ENCODE peak calls at places on chromosome 1, in nine cellular contexts. One of them, this sample, is unnamed.

GRCh38 chr1:167670563-167670962 is 40.5 kb downstream of the RCSD1 start:
- DNase-seq in AG10803: no peak
- DNase-seq in tibial artery: no peak
- DNase-seq in coronary artery: no peak
- DNase-seq in neural crest cell: no peak
- DNase-seq in nephron progenitor cell: no peak
- DNase-seq in Calu3: no peak
- DNase-seq in hepatocyte: no peak
- DNase-seq in fibroblast of mammary gland: no peak
- DNase-seq in this sample: no peak

GRCh38 chr1:26733982-26734381 is 38.2 kb downstream of the ARID1A start:
- DNase-seq in AG10803: peak; percentile 96
- DNase-seq in tibial artery: no peak
- DNase-seq in coronary artery: no peak
- DNase-seq in neural crest cell: no peak
- DNase-seq in nephron progenitor cell: no peak
- DNase-seq in Calu3: no peak
- DNase-seq in hepatocyte: no peak
- DNase-seq in fibroblast of mammary gland: peak; percentile 93
- DNase-seq in this sample: peak; percentile 92

GRCh38 chr1:52157582-52157981 is 15.7 kb downstream of the ZFYVE9 start:
- DNase-seq in AG10803: peak; percentile 35
- DNase-seq in tibial artery: no peak
- DNase-seq in coronary artery: no peak
- DNase-seq in neural crest cell: no peak
- DNase-seq in nephron progenitor cell: no peak
- DNase-seq in Calu3: no peak
- DNase-seq in hepatocyte: no peak
- DNase-seq in fibroblast of mammary gland: peak; percentile 75
- DNase-seq in this sample: peak; percentile 20

GRCh38 chr1:33338495-33339211 is 17.8 kb upstream of the A3GALT2 start:
- DNase-seq in AG10803: peak; percentile 96
- DNase-seq in tibial artery: peak; percentile 89
- DNase-seq in coronary artery: peak; percentile 93
- DNase-seq in neural crest cell: peak; percentile 27
- DNase-seq in nephron progenitor cell: no peak
- DNase-seq in Calu3: no peak
- DNase-seq in hepatocyte: peak; percentile 71
- DNase-seq in fibroblast of mammary gland: peak; percentile 97
- DNase-seq in this sample: peak; percentile 98

GRCh38 chr1:10691740-10692125 is 104.7 kb downstream of the CASZ1 start:
- DNase-seq in AG10803: peak; percentile 13
- DNase-seq in tibial artery: peak; percentile 79
- DNase-seq in coronary artery: no peak
- DNase-seq in neural crest cell: no peak
- DNase-seq in nephron progenitor cell: no peak
- DNase-seq in Calu3: no peak
- DNase-seq in hepatocyte: peak; percentile 75
- DNase-seq in fibroblast of mammary gland: no peak
- DNase-seq in this sample: peak; percentile 14

GRCh38 chr1:209485167-209485566 is 98.3 kb upstream of the CAMK1G start:
- DNase-seq in AG10803: peak; percentile 24
- DNase-seq in tibial artery: no peak
- DNase-seq in coronary artery: no peak
- DNase-seq in neural crest cell: no peak
- DNase-seq in nephron progenitor cell: no peak
- DNase-seq in Calu3: no peak
- DNase-seq in hepatocyte: peak; percentile 46
- DNase-seq in fibroblast of mammary gland: peak; percentile 83
- DNase-seq in this sample: peak; percentile 69

GRCh38 chr1:43605761-43606160 is 44.2 kb upstream of the KDM4A start:
- DNase-seq in AG10803: peak; percentile 34
- DNase-seq in tibial artery: no peak
- DNase-seq in coronary artery: no peak
- DNase-seq in neural crest cell: no peak
- DNase-seq in nephron progenitor cell: no peak
- DNase-seq in Calu3: no peak
- DNase-seq in hepatocyte: no peak
- DNase-seq in fibroblast of mammary gland: no peak
- DNase-seq in this sample: no peak

GRCh38 chr1:80083892-80084291 is 1077.4 kb upstream of the ADGRL4 start:
- DNase-seq in AG10803: no peak
- DNase-seq in tibial artery: no peak
- DNase-seq in coronary artery: no peak
- DNase-seq in neural crest cell: no peak
- DNase-seq in nephron progenitor cell: no peak
- DNase-seq in Calu3: no peak
- DNase-seq in hepatocyte: no peak
- DNase-seq in fibroblast of mammary gland: no peak
- DNase-seq in this sample: no peak

GRCh38 chr1:214505134-214505533 is 46.3 kb downstream of the PTPN14 start:
- DNase-seq in AG10803: no peak
- DNase-seq in tibial artery: no peak
- DNase-seq in coronary artery: no peak
- DNase-seq in neural crest cell: no peak
- DNase-seq in nephron progenitor cell: no peak
- DNase-seq in Calu3: no peak
- DNase-seq in hepatocyte: peak; percentile 21
- DNase-seq in fibroblast of mammary gland: no peak
- DNase-seq in this sample: no peak

GRCh38 chr1:16398371-16398953 is 31.4 kb downstream of the SZRD1 start:
- DNase-seq in AG10803: no peak
- DNase-seq in tibial artery: no peak
- DNase-seq in coronary artery: no peak
- DNase-seq in neural crest cell: no peak
- DNase-seq in nephron progenitor cell: no peak
- DNase-seq in Calu3: no peak
- DNase-seq in hepatocyte: no peak
- DNase-seq in fibroblast of mammary gland: no peak
- DNase-seq in this sample: no peak

GRCh38 chr1:229970714-229971113 is 96.3 kb upstream of the GALNT2 start:
- DNase-seq in AG10803: no peak
- DNase-seq in tibial artery: no peak
- DNase-seq in coronary artery: no peak
- DNase-seq in neural crest cell: no peak
- DNase-seq in nephron progenitor cell: no peak
- DNase-seq in Calu3: no peak
- DNase-seq in hepatocyte: no peak
- DNase-seq in fibroblast of mammary gland: no peak
- DNase-seq in this sample: no peak

GRCh38 chr1:227938911-227939790 is 8.6 kb downstream of the WNT9A start:
- DNase-seq in AG10803: no peak
- DNase-seq in tibial artery: peak; percentile 54
- DNase-seq in coronary artery: no peak
- DNase-seq in neural crest cell: no peak
- DNase-seq in nephron progenitor cell: no peak
- DNase-seq in Calu3: no peak
- DNase-seq in hepatocyte: no peak
- DNase-seq in fibroblast of mammary gland: no peak
- DNase-seq in this sample: no peak

GRCh38 chr1:154404984-154405761 is at the start of gene IL6R:
- DNase-seq in AG10803: peak; percentile 95
- DNase-seq in tibial artery: peak; percentile 98
- DNase-seq in coronary artery: peak; percentile 98
- DNase-seq in neural crest cell: peak; percentile 47
- DNase-seq in nephron progenitor cell: peak; percentile 72
- DNase-seq in Calu3: peak; percentile 92
- DNase-seq in hepatocyte: peak; percentile 95
- DNase-seq in fibroblast of mammary gland: peak; percentile 92
- DNase-seq in this sample: peak; percentile 95

GRCh38 chr1:3219725-3220467 is 150.9 kb downstream of the PRDM16 start:
- DNase-seq in AG10803: no peak
- DNase-seq in tibial artery: no peak
- DNase-seq in coronary artery: no peak
- DNase-seq in neural crest cell: no peak
- DNase-seq in nephron progenitor cell: no peak
- DNase-seq in Calu3: no peak
- DNase-seq in hepatocyte: no peak
- DNase-seq in fibroblast of mammary gland: no peak
- DNase-seq in this sample: no peak

GRCh38 chr1:35708179-35708891 is 10.3 kb downstream of the C1orf216 start:
- DNase-seq in AG10803: no peak
- DNase-seq in tibial artery: no peak
- DNase-seq in coronary artery: no peak
- DNase-seq in neural crest cell: no peak
- DNase-seq in nephron progenitor cell: no peak
- DNase-seq in Calu3: no peak
- DNase-seq in hepatocyte: no peak
- DNase-seq in fibroblast of mammary gland: no peak
- DNase-seq in this sample: no peak

GRCh38 chr1:232620356-232620841 is 9.5 kb downstream of the SIPA1L2 start:
- DNase-seq in AG10803: peak; percentile 67
- DNase-seq in tibial artery: peak; percentile 70
- DNase-seq in coronary artery: no peak
- DNase-seq in neural crest cell: no peak
- DNase-seq in nephron progenitor cell: no peak
- DNase-seq in Calu3: no peak
- DNase-seq in hepatocyte: peak; percentile 80
- DNase-seq in fibroblast of mammary gland: peak; percentile 82
- DNase-seq in this sample: peak; percentile 89

GRCh38 chr1:8510041-8510823 is 192.3 kb downstream of the SLC45A1 start:
- DNase-seq in AG10803: peak; percentile 94
- DNase-seq in tibial artery: no peak
- DNase-seq in coronary artery: no peak
- DNase-seq in neural crest cell: no peak
- DNase-seq in nephron progenitor cell: no peak
- DNase-seq in Calu3: no peak
- DNase-seq in hepatocyte: peak; percentile 29
- DNase-seq in fibroblast of mammary gland: peak; percentile 76
- DNase-seq in this sample: peak; percentile 81

GRCh38 chr1:224809613-224810012 is 119.9 kb upstream of the DNAH14 start:
- DNase-seq in AG10803: no peak
- DNase-seq in tibial artery: no peak
- DNase-seq in coronary artery: no peak
- DNase-seq in neural crest cell: no peak
- DNase-seq in nephron progenitor cell: no peak
- DNase-seq in Calu3: no peak
- DNase-seq in hepatocyte: no peak
- DNase-seq in fibroblast of mammary gland: no peak
- DNase-seq in this sample: no peak

DNA sequence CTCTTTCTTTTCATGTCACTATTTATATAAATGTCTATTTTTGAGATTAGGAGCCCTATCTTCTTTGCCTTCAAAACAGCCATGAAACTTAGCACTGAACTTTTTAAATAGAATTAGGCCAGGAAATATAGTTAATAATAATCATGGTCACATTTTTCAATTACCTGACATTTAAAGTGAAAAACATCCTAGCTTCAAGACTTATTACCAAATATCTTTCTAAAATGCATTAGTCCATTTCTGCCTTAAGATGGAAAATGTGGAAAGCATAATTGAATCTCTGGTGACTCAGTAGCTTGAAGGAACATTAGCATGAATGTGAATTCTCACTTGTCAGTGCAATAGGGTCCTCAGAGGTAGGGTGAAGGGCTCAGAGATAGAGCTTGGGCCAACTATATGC is 18.7 kb upstream of the RGS4 start:
- DNase-seq in AG10803: no peak
- DNase-seq in tibial artery: no peak
- DNase-seq in coronary artery: no peak
- DNase-seq in neural crest cell: no peak
- DNase-seq in nephron progenitor cell: no peak
- DNase-seq in Calu3: no peak
- DNase-seq in hepatocyte: no peak
- DNase-seq in fibroblast of mammary gland: no peak
- DNase-seq in this sample: no peak
- TF ChIP-seq CTCF in AG10803: no peak
- TF ChIP-seq CTCF in tibial artery: no peak
- TF ChIP-seq CTCF in coronary artery: no peak
- TF ChIP-seq CTCF in neural crest cell: no peak
- TF ChIP-seq CTCF in nephron progenitor cell: no peak
- TF ChIP-seq CTCF in Calu3: no peak
- TF ChIP-seq CTCF in hepatocyte: no peak
- TF ChIP-seq CTCF in fibroblast of mammary gland: no peak
- TF ChIP-seq CTCF in this sample: no peak

DNA sequence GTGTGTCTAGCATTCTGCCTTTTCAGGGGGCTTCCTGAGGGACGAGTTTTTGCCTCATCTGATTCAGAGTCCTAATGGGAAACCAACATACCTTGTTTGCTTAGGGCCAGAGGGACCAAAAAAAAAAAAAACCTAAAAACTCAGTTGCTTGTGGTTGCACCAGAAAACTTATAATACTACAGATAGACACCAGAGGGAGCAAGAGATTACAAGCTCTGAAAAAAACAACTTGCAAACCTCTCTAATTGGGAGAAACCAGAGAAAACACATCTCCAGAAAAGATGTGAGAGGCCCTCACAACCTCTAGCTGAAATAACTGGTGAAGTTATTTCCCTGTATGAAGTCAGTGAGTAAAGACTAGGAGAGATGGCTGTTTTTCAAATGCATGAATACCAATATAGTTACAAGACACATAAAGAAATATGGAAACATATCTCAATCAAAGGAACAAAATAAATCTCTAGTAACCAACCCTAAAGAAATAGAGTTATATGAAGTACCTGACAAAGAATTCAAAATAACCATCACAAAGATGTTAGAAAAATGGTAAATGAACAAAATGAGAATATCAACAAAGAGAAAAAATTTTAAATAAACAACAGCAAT is 233.7 kb upstream of the NFIA start:
- DNase-seq in AG10803: peak; percentile 64
- DNase-seq in tibial artery: no peak
- DNase-seq in coronary artery: no peak
- DNase-seq in neural crest cell: no peak
- DNase-seq in nephron progenitor cell: no peak
- DNase-seq in Calu3: no peak
- DNase-seq in hepatocyte: peak; percentile 43
- DNase-seq in fibroblast of mammary gland: peak; percentile 59
- DNase-seq in this sample: peak; percentile 73
- TF ChIP-seq CTCF in AG10803: peak; percentile 75
- TF ChIP-seq CTCF in tibial artery: peak; percentile 57
- TF ChIP-seq CTCF in coronary artery: peak; percentile 25
- TF ChIP-seq CTCF in neural crest cell: peak; percentile 82
- TF ChIP-seq CTCF in nephron progenitor cell: peak; percentile 60
- TF ChIP-seq CTCF in Calu3: peak; percentile 60
- TF ChIP-seq CTCF in hepatocyte: peak; percentile 66
- TF ChIP-seq CTCF in fibroblast of mammary gland: peak; percentile 69
- TF ChIP-seq CTCF in this sample: peak; percentile 56

GRCh38 chr1:234125283-234125682 is 220.8 kb downstream of the SLC35F3 start:
- DNase-seq in AG10803: peak; percentile 21
- DNase-seq in tibial artery: no peak
- DNase-seq in coronary artery: no peak
- DNase-seq in neural crest cell: peak; percentile 59
- DNase-seq in nephron progenitor cell: peak; percentile 72
- DNase-seq in Calu3: peak; percentile 54
- DNase-seq in hepatocyte: peak; percentile 77
- DNase-seq in fibroblast of mammary gland: no peak
- DNase-seq in this sample: peak; percentile 27
- TF ChIP-seq CTCF in AG10803: peak; percentile 38
- TF ChIP-seq CTCF in tibial artery: no peak
- TF ChIP-seq CTCF in coronary artery: no peak
- TF ChIP-seq CTCF in neural crest cell: peak; percentile 56
- TF ChIP-seq CTCF in nephron progenitor cell: peak; percentile 48
- TF ChIP-seq CTCF in Calu3: peak; percentile 14
- TF ChIP-seq CTCF in hepatocyte: peak; percentile 33
- TF ChIP-seq CTCF in fibroblast of mammary gland: no peak
- TF ChIP-seq CTCF in this sample: no peak

DNA sequence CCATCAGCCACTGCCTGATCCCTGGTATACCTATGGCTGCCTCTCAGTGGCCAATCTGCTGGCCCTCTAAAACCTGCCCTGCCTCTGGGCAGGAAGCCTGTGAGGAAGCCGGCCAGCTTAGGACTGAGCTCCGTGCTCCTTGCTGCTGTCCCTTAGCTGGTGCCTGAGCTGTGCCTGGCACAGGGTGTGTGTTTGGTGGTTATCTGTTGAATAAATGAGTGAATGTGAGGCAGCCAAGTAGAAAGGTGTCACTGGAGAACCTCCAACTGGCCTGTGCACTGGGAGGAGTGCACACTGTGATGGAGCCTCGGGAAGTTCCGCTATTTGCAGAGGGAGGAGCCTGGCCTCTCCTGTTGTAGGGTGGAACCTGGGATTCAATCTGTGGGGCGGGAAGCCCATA is 63.4 kb upstream of the STUM start:
- DNase-seq in AG10803: no peak
- DNase-seq in tibial artery: no peak
- DNase-seq in coronary artery: no peak
- DNase-seq in neural crest cell: no peak
- DNase-seq in nephron progenitor cell: no peak
- DNase-seq in Calu3: peak; percentile 13
- DNase-seq in hepatocyte: no peak
- DNase-seq in fibroblast of mammary gland: no peak
- DNase-seq in this sample: no peak
- TF ChIP-seq CTCF in AG10803: no peak
- TF ChIP-seq CTCF in tibial artery: no peak
- TF ChIP-seq CTCF in coronary artery: no peak
- TF ChIP-seq CTCF in neural crest cell: no peak
- TF ChIP-seq CTCF in nephron progenitor cell: no peak
- TF ChIP-seq CTCF in Calu3: no peak
- TF ChIP-seq CTCF in hepatocyte: no peak
- TF ChIP-seq CTCF in fibroblast of mammary gland: no peak
- TF ChIP-seq CTCF in this sample: no peak

This sample was measured in cardiac fibroblast.